ENCODE peak calls at places on chromosomes 11 and 22, in ten cellular contexts. X, Z, F, D, U, S, G, P, V and M are unnamed samples. For H3K4me1, the result is how much of the 10 kb centered on the place peaks cover.

GRCh38 chr22:22678970-22679369 is 34.6 kb downstream of the GGTLC2 start:
- DNase-seq in X (no peak), Z (no peak), F (no peak), D (no peak), U (no peak), S (no peak), G (no peak), P (no peak), V (no peak), M (no peak)

GRCh38 chr22:40036591-40037225 is 42.0 kb downstream of the FAM83F start:
- DNase-seq in X (peak), Z (peak), F (peak), D (peak), U (no peak), S (peak), G (peak), P (peak), V (peak), M (no peak)

GRCh38 chr11:19892387-19892786 is 179.8 kb downstream of the NAV2 start:
- DNase-seq in X (no peak), Z (no peak), F (no peak), D (no peak), U (no peak), S (no peak), G (no peak), P (no peak), V (no peak), M (no peak)

GRCh38 chr22:33781396-33781795 is 138.9 kb downstream of the LARGE1 start:
- DNase-seq in X (peak), Z (peak), F (no peak), D (no peak), U (no peak), S (peak), G (no peak), P (no peak), V (peak), M (no peak)

GRCh38 chr11:2892215-2893020 is 6.8 kb upstream of the CDKN1C start:
- DNase-seq in X (peak), Z (peak), F (no peak), D (no peak), U (no peak), S (peak), G (peak), P (peak), V (peak), M (no peak)

GRCh38 chr11:13238879-13239514 is 38.6 kb upstream of the BMAL1 start:
- DNase-seq in X (peak), Z (peak), F (peak), D (peak), U (no peak), S (peak), G (peak), P (no peak), V (peak), M (no peak)

GRCh38 chr22:27447316-27447715 is 354.2 kb downstream of the MN1 start:
- DNase-seq in X (no peak), Z (no peak), F (no peak), D (no peak), U (no peak), S (no peak), G (no peak), P (no peak), V (no peak), M (no peak)

GRCh38 chr11:132858203-132858602 is 674.1 kb downstream of the OPCML start:
- DNase-seq in X (no peak), Z (peak), F (no peak), D (no peak), U (no peak), S (peak), G (no peak), P (no peak), V (no peak), M (no peak)

GRCh38 chr11:132072880-132073213 is 702.4 kb downstream of the NTM start:
- DNase-seq in X (no peak), Z (no peak), F (no peak), D (no peak), U (no peak), S (no peak), G (no peak), P (no peak), V (no peak), M (no peak)

GRCh38 chr11:78030429-78031325 is 7.6 kb upstream of the KCTD14 start:
- DNase-seq in X (peak), Z (peak), F (no peak), D (no peak), U (no peak), S (peak), G (peak), P (no peak), V (peak), M (no peak)

GRCh38 chr11:2258501-2259465 is 11.6 kb downstream of the ASCL2 start:
- DNase-seq in X (peak), Z (no peak), F (no peak), D (peak), U (no peak), S (no peak), G (no peak), P (no peak), V (no peak), M (peak)

GRCh38 chr22:17972385-17973181 is 51.8 kb downstream of the MICAL3 start:
- DNase-seq in X (no peak), Z (peak), F (no peak), D (peak), U (no peak), S (peak), G (no peak), P (no peak), V (peak), M (no peak)

GRCh38 chr11:2320591-2321310 is 18.9 kb downstream of the TSPAN32 start:
- DNase-seq in X (no peak), Z (no peak), F (no peak), D (no peak), U (no peak), S (no peak), G (no peak), P (no peak), V (no peak), M (no peak)

GRCh38 chr11:19326499-19326898 is 85.8 kb upstream of the E2F8 start:
- DNase-seq in X (no peak), Z (peak), F (no peak), D (no peak), U (no peak), S (no peak), G (no peak), P (no peak), V (no peak), M (no peak)

GRCh38 chr11:69361048-69361447 is 67.1 kb downstream of the MYEOV start:
- DNase-seq in X (no peak), Z (no peak), F (no peak), D (no peak), U (no peak), S (no peak), G (peak), P (no peak), V (no peak), M (no peak)

GRCh38 chr11:57622263-57622662 is 24.8 kb downstream of the SERPING1 start:
- DNase-seq in X (no peak), Z (no peak), F (no peak), D (no peak), U (no peak), S (no peak), G (no peak), P (no peak), V (no peak), M (no peak)

GRCh38 chr22:42360348-42360747 is 71.9 kb downstream of the NFAM1 start:
- DNase-seq in X (no peak), Z (no peak), F (no peak), D (no peak), U (no peak), S (no peak), G (no peak), P (no peak), V (peak), M (no peak)

GRCh38 chr11:6742260-6742659 is 29.5 kb downstream of the OR2AG2 start:
- DNase-seq in X (no peak), Z (no peak), F (no peak), D (no peak), U (no peak), S (no peak), G (no peak), P (no peak), V (no peak), M (no peak)

GRCh38 chr11:122897606-122898210 is 15.1 kb downstream of the JHY start:
- DNase-seq in X (no peak), Z (peak), F (no peak), D (no peak), U (no peak), S (no peak), G (no peak), P (no peak), V (no peak), M (no peak)

GRCh38 chr22:41417622-41418390 is 28.8 kb downstream of the TOB2 start:
- DNase-seq in X (peak), Z (peak), F (no peak), D (peak), U (peak), S (no peak), G (peak), P (no peak), V (peak), M (no peak)

GRCh38 chr11:96021901-96022650 is 98.2 kb upstream of the MTMR2 start:
- DNase-seq in X (no peak), Z (no peak), F (no peak), D (no peak), U (no peak), S (no peak), G (no peak), P (no peak), V (no peak), M (no peak)

GRCh38 chr11:1122356-1123002 is 35.3 kb upstream of the MUC5AC start:
- DNase-seq in X (no peak), Z (no peak), F (no peak), D (no peak), U (no peak), S (no peak), G (no peak), P (no peak), V (no peak), M (no peak)

GRCh38 chr11:133133053-133133452 is 399.2 kb downstream of the OPCML start:
- DNase-seq in X (no peak), Z (no peak), F (no peak), D (no peak), U (no peak), S (no peak), G (no peak), P (no peak), V (no peak), M (no peak)

GRCh38 chr11:73321342-73322110 is 13.4 kb downstream of the ARHGEF17 start:
- DNase-seq in X (peak), Z (peak), F (no peak), D (peak), U (no peak), S (peak), G (peak), P (no peak), V (no peak), M (no peak)

GRCh38 chr22:49972163-49973017 is 11.8 kb downstream of the PIM3 start:
- DNase-seq in X (peak), Z (no peak), F (no peak), D (peak), U (no peak), S (no peak), G (peak), P (no peak), V (peak), M (no peak)

DNA sequence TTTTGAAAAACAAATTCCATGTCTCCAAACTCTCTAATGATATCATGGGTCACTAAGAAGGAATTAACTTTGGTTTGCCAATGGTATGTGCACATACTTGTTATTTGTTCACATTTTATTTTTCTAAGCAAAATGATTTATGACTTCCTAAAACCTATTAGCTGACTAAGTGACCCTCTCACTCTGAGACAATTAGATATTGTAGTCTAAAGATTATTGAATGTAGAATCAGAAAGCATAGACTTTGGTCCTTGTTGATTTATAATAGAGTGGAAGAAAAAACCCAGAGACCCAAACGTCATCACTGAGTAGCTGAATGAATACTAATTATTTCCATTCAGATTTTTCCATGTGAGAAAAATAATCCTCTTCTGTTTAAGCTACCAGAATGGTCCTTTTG is 243.5 kb upstream of the ANO3 start:
- DNase-seq in X (no peak), Z (peak), F (no peak), D (no peak), U (no peak), S (no peak), G (no peak), P (no peak), V (no peak), M (no peak)
- H3K4me1 ChIP-seq in X (under half), Z (under half), F (under half), D (under half), U (under half), S (under half), G (under half), P (under half), V (under half), M (under half)

GRCh38 chr11:24634606-24635160 is 137.8 kb downstream of the LUZP2 start:
- DNase-seq in X (no peak), Z (no peak), F (no peak), D (no peak), U (no peak), S (no peak), G (no peak), P (no peak), V (no peak), M (no peak)
- H3K4me1 ChIP-seq in X (under half), Z (under half), F (under half), D (under half), U (under half), S (under half), G (under half), P (under half), V (under half), M (under half)

GRCh38 chr22:46104170-46104880 is 46.0 kb upstream of the PPARA start:
- DNase-seq in X (peak), Z (no peak), F (no peak), D (peak), U (no peak), S (no peak), G (no peak), P (no peak), V (peak), M (no peak)
- H3K4me1 ChIP-seq in X (half or more), Z (half or more), F (under half), D (half or more), U (half or more), S (under half), G (half or more), P (under half), V (half or more), M (half or more)

GRCh38 chr11:126406368-126406767 is 50.9 kb downstream of the ST3GAL4 start:
- DNase-seq in X (no peak), Z (no peak), F (no peak), D (peak), U (no peak), S (no peak), G (no peak), P (no peak), V (no peak), M (no peak)

GRCh38 chr11:126403658-126404057 is 48.2 kb downstream of the ST3GAL4 start:
- DNase-seq in X (no peak), Z (no peak), F (no peak), D (no peak), U (no peak), S (no peak), G (no peak), P (no peak), V (no peak), M (no peak)

GRCh38 chr11:126405906-126406305 is 50.4 kb downstream of the ST3GAL4 start:
- DNase-seq in X (no peak), Z (no peak), F (peak), D (no peak), U (no peak), S (no peak), G (no peak), P (no peak), V (no peak), M (no peak)

GRCh38 chr11:126404367-126404766 is 48.9 kb downstream of the ST3GAL4 start:
- DNase-seq in X (no peak), Z (no peak), F (no peak), D (no peak), U (no peak), S (no peak), G (no peak), P (no peak), V (no peak), M (no peak)

GRCh38 chr11:126405374-126405773 is 49.9 kb downstream of the ST3GAL4 start:
- DNase-seq in X (no peak), Z (no peak), F (peak), D (peak), U (no peak), S (no peak), G (no peak), P (no peak), V (no peak), M (no peak)
- H3K4me1 ChIP-seq in X (under half), Z (under half), F (under half), D (under half), U (under half), S (under half), G (under half), P (under half), V (under half), M (under half)

GRCh38 chr11:75831915-75832502 is 17.0 kb downstream of the UVRAG start:
- DNase-seq in X (no peak), Z (no peak), F (no peak), D (no peak), U (no peak), S (peak), G (no peak), P (no peak), V (no peak), M (no peak)

GRCh38 chr11:75823415-75823814 is 8.4 kb downstream of the UVRAG start:
- DNase-seq in X (no peak), Z (no peak), F (no peak), D (no peak), U (no peak), S (no peak), G (no peak), P (no peak), V (no peak), M (no peak)

GRCh38 chr11:75826463-75827220 is 11.6 kb downstream of the UVRAG start:
- DNase-seq in X (peak), Z (no peak), F (no peak), D (no peak), U (no peak), S (no peak), G (no peak), P (no peak), V (no peak), M (no peak)

GRCh38 chr11:75827562-75827961 is 12.6 kb downstream of the UVRAG start:
- DNase-seq in X (no peak), Z (no peak), F (no peak), D (no peak), U (no peak), S (no peak), G (no peak), P (no peak), V (no peak), M (no peak)
- H3K4me1 ChIP-seq in X (half or more), Z (under half), F (under half), D (under half), U (under half), S (under half), G (half or more), P (under half), V (under half), M (half or more)

GRCh38 chr22:24565077-24565476 is 9.3 kb downstream of the SNRPD3 start:
- DNase-seq in X (no peak), Z (no peak), F (no peak), D (no peak), U (no peak), S (no peak), G (no peak), P (no peak), V (no peak), M (no peak)
- H3K4me1 ChIP-seq in X (under half), Z (under half), F (under half), D (under half), U (under half), S (under half), G (under half), P (under half), V (under half), M (half or more)

DNA sequence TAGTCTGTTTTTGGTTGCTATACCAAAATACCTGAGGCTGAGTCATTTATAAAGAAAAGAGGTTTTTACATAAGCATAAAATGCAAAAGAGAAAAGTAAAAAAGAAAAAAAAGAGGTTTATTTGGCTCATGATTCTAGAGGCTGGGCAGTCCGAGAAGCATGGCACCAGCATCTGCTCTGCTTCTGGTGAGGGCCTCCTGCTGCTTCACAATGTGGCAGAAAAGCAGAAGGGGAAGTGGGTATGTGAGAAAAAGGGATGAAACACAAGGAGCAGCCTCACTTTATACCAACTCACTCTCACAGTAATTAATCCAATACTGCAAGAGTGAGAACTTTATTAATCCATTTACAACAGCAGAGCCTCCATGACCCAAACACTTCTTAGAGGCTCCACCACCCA is 47.1 kb downstream of the MTNR1B start:
- DNase-seq in X (no peak), Z (no peak), F (no peak), D (no peak), U (no peak), S (no peak), G (no peak), P (no peak), V (no peak), M (no peak)
- H3K4me1 ChIP-seq in X (under half), Z (under half), F (under half), D (under half), U (under half), S (under half), G (under half), P (under half), V (under half), M (under half)

DNA sequence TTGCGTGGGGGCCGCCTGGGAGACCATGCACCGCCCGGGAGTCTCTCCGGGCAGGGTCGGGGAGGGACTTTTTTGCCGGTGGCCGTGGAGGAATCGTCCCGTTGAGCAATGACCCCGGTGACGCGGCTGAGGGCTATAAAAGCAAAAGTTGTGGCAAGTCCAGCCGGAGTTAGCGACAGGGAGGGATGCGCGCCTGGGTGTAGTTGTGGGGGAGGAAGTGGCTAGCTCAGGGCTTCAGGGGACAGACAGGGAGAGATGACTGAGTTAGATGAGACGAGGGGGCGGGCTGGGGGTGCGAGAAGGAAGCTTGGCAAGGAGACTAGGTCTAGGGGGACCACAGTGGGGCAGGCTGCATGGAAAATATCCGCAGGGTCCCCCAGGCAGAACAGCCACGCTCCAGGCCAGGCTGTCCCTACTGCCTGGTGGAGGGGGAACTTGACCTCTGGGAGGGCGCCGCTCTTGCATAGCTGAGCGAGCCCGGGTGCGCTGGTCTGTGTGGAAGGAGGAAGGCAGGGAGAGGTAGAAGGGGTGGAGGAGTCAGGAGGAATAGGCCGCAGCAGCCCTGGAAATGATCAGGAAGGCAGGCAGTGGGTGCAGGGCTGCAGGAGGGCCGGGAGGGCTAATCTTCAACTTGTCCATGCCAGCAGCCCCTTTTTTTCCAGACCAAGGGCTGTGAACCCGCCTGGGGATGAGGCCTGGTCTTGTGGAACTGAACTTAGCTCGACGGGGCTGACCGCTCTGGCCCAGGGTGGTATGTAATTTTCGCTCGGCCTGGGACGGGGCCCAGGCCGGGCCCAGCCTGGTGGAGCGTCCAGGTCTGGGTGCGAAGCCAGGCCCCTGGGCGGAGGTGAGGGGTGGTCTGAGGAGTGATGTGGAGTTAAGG is at the start of gene NEAT1:
- DNase-seq in X (peak), Z (peak), F (peak), D (peak), U (peak), S (peak), G (peak), P (peak), V (peak), M (peak)
- H3K4me1 ChIP-seq in X (under half), Z (under half), F (half or more), D (under half), U (under half), S (half or more), G (under half), P (under half), V (under half), M (under half)

GRCh38 chr22:30607939-30608338 is 965 bp downstream of the TCN2 start:
- DNase-seq in X (no peak), Z (no peak), F (no peak), D (peak), U (no peak), S (no peak), G (no peak), P (no peak), V (no peak), M (no peak)
- H3K4me1 ChIP-seq in X (under half), Z (under half), F (under half), D (under half), U (under half), S (under half), G (under half), P (under half), V (under half), M (under half)